ENCODE peak calls at places on chromosomes 1 and 21, in six cellular contexts. P is astrocyte of the cerebellum; A is Kasumi-1; W is stimulated activated CD4-positive, alpha-beta T cell treated with anti-CD3 and anti-CD28 coated beads, Interleukin-1b, Interleukin-23, amount 100 ng/mL, for 48 hours; C is KG1; Y is CD8-positive, alpha-beta T cell. F is an unnamed sample.

GRCh38 chr21:32330784-32331311 is 32.2 kb downstream of the MRAP start:
- DNase-seq in P (no peak), A (no peak), W (no peak), C (no peak), Y (no peak), F (no peak)

GRCh38 chr1:116403506-116404136 is 30.6 kb downstream of the ATP1A1 start:
- DNase-seq in P (no peak), A (no peak), W (no peak), C (no peak), Y (no peak), F (no peak)

GRCh38 chr1:26169669-26170471 is at the start of gene ZNF593:
- DNase-seq in P (peak; percentile 57), A (peak; percentile 87), W (peak; percentile 91), C (peak; percentile 83), Y (peak; percentile 79), F (peak; percentile 64)

GRCh38 chr1:202069670-202070069 is 53.0 kb upstream of the GPR37L1 start:
- DNase-seq in P (no peak), A (no peak), W (no peak), C (no peak), Y (no peak), F (no peak)

GRCh38 chr21:45353200-45353599 is 51.8 kb upstream of the COL18A1 start:
- DNase-seq in P (no peak), A (no peak), W (no peak), C (no peak), Y (no peak), F (no peak)

GRCh38 chr1:78731674-78732073 is 82.0 kb downstream of the IFI44 start:
- DNase-seq in P (no peak), A (no peak), W (no peak), C (no peak), Y (no peak), F (no peak)

GRCh38 chr1:5742032-5742431 is 250.2 kb downstream of the NPHP4 start:
- DNase-seq in P (no peak), A (no peak), W (no peak), C (no peak), Y (no peak), F (no peak)

GRCh38 chr1:41357451-41358151 is 3.6 kb upstream of the FOXO6 start:
- DNase-seq in P (peak; percentile 36), A (no peak), W (no peak), C (no peak), Y (no peak), F (peak; percentile 46)

GRCh38 chr1:63779872-63780271 is 6.1 kb downstream of the ROR1 start:
- DNase-seq in P (no peak), A (no peak), W (no peak), C (no peak), Y (no peak), F (no peak)

GRCh38 chr21:32457360-32457840 is 44.9 kb downstream of the EVA1C start:
- DNase-seq in P (no peak), A (no peak), W (no peak), C (no peak), Y (no peak), F (no peak)

GRCh38 chr1:52229494-52229893 is 87.6 kb downstream of the ZFYVE9 start:
- DNase-seq in P (no peak), A (no peak), W (no peak), C (no peak), Y (no peak), F (no peak)

GRCh38 chr1:6599141-6599975 is 3.3 kb downstream of the KLHL21 start:
- DNase-seq in P (no peak), A (peak; percentile 92), W (peak; percentile 74), C (peak; percentile 23), Y (no peak), F (no peak)

GRCh38 chr1:7005762-7006161 is 220.5 kb downstream of the CAMTA1 start:
- DNase-seq in P (no peak), A (no peak), W (no peak), C (no peak), Y (no peak), F (no peak)

GRCh38 chr1:26472901-26473845 is 933 bp downstream of the HMGN2 start:
- DNase-seq in P (peak; percentile 77), A (peak; percentile 78), W (peak; percentile 96), C (peak; percentile 91), Y (peak; percentile 98), F (peak; percentile 55)

F was measured in retinal pigment epithelial cell.